ENCODE peak calls at places on chromosomes 7 and 10, in five cellular contexts. One of them, this sample, is unnamed.

GRCh38 chr7:159062596-159062995 is 82.1 kb downstream of the VIPR2 start:
- DNase-seq in aorta: no peak
- DNase-seq in dermis blood vessel endothelial cell: no peak
- DNase-seq in cardiac fibroblast: no peak
- DNase-seq in T follicular helper cell: no peak
- DNase-seq in this sample: no peak

GRCh38 chr7:1853619-1854520 is 183.8 kb downstream of the ELFN1 start:
- DNase-seq in T follicular helper cell: no peak
- DNase-seq in aorta: peak
- DNase-seq in dermis blood vessel endothelial cell: no peak
- DNase-seq in cardiac fibroblast: no peak
- DNase-seq in this sample: no peak

GRCh38 chr7:133910761-133911160 is 216.4 kb upstream of the LRGUK start:
- DNase-seq in cardiac fibroblast: no peak
- DNase-seq in T follicular helper cell: no peak
- DNase-seq in dermis blood vessel endothelial cell: no peak
- DNase-seq in aorta: no peak
- DNase-seq in this sample: no peak

GRCh38 chr7:46034056-46034768 is 113.1 kb upstream of the IGFBP3 start:
- DNase-seq in T follicular helper cell: no peak
- DNase-seq in aorta: no peak
- DNase-seq in dermis blood vessel endothelial cell: no peak
- DNase-seq in cardiac fibroblast: peak
- DNase-seq in this sample: no peak

GRCh38 chr7:128874140-128875031 is 11.7 kb downstream of the ATP6V1F start:
- DNase-seq in dermis blood vessel endothelial cell: no peak
- DNase-seq in aorta: peak
- DNase-seq in cardiac fibroblast: no peak
- DNase-seq in T follicular helper cell: no peak
- DNase-seq in this sample: no peak

GRCh38 chr10:106935978-106936451 is 228.5 kb downstream of the SORCS1 start:
- DNase-seq in aorta: no peak
- DNase-seq in cardiac fibroblast: no peak
- DNase-seq in dermis blood vessel endothelial cell: no peak
- DNase-seq in T follicular helper cell: no peak
- DNase-seq in this sample: no peak

GRCh38 chr10:112959207-112959838 is 9.3 kb downstream of the TCF7L2 start:
- DNase-seq in dermis blood vessel endothelial cell: peak
- DNase-seq in aorta: no peak
- DNase-seq in T follicular helper cell: no peak
- DNase-seq in cardiac fibroblast: peak
- DNase-seq in this sample: no peak

GRCh38 chr7:77199008-77199966 is at the start of gene FGL2:
- DNase-seq in dermis blood vessel endothelial cell: peak
- DNase-seq in cardiac fibroblast: peak
- DNase-seq in T follicular helper cell: no peak
- DNase-seq in aorta: peak
- DNase-seq in this sample: no peak

GRCh38 chr10:131641231-131641630 is 259.6 kb upstream of the PPP2R2D start:
- DNase-seq in aorta: no peak
- DNase-seq in dermis blood vessel endothelial cell: no peak
- DNase-seq in cardiac fibroblast: no peak
- DNase-seq in T follicular helper cell: no peak
- DNase-seq in this sample: no peak

GRCh38 chr10:131810036-131810804 is 90.6 kb upstream of the PPP2R2D start:
- DNase-seq in T follicular helper cell: no peak
- DNase-seq in dermis blood vessel endothelial cell: no peak
- DNase-seq in aorta: peak
- DNase-seq in cardiac fibroblast: no peak
- DNase-seq in this sample: no peak